ENCODE peak calls at places on chromosomes 4 and X, in four cellular contexts. Z, T, Y and Q are unnamed samples.

GRCh38 chrX:144791298-144791697 is 456.0 kb upstream of the SPANXN1 start:
- DNase-seq in T (no peak), Z (no peak), Y (no peak), Q (no peak)

GRCh38 chrX:125205918-125206665 is 113.6 kb upstream of the TEX13C start:
- DNase-seq in Z (no peak), Y (no peak), T (peak; percentile 22), Q (no peak)

GRCh38 chrX:84187501-84188319 is at the start of gene RPS6KA6:
- DNase-seq in Y (no peak), T (peak; percentile 36), Z (no peak), Q (no peak)

GRCh38 chr4:86948276-86948675 is 13.5 kb downstream of the AFF1 start:
- DNase-seq in T (no peak), Z (no peak), Y (no peak), Q (no peak)

GRCh38 chr4:24229976-24230375 is 340.1 kb upstream of the PPARGC1A start:
- DNase-seq in Z (no peak), T (no peak), Y (no peak), Q (no peak)

GRCh38 chr4:145044341-145044740 is 53.7 kb downstream of the ANAPC10 start:
- DNase-seq in Y (no peak), Z (no peak), T (no peak), Q (no peak)

GRCh38 chr4:5078015-5078414 is 26.7 kb downstream of the STK32B start:
- DNase-seq in Z (no peak), Y (no peak), T (no peak), Q (no peak)

GRCh38 chr4:151197258-151197657 is 79.7 kb upstream of the PRSS48 start:
- DNase-seq in Y (no peak), Z (no peak), T (no peak), Q (no peak)

GRCh38 chr4:7800996-7801395 is 138.7 kb downstream of the AFAP1 start:
- DNase-seq in Y (no peak), T (no peak), Z (no peak), Q (no peak)

GRCh38 chr4:6751611-6752485 is 30.7 kb upstream of the KIAA0232 start:
- DNase-seq in Z (no peak), Y (no peak), T (no peak), Q (no peak)

GRCh38 chrX:20363003-20363674 is 96.4 kb upstream of the RPS6KA3 start:
- DNase-seq in T (no peak), Y (no peak), Z (no peak), Q (no peak)

GRCh38 chr4:27068151-27068862 is 207.7 kb downstream of the STIM2 start:
- DNase-seq in Z (no peak), T (no peak), Y (no peak), Q (no peak)

GRCh38 chrX:35664838-35665237 is 133.3 kb upstream of the MAGEB16 start:
- DNase-seq in Z (no peak), T (no peak), Y (no peak), Q (no peak)

GRCh38 chr4:38623260-38623659 is 40.7 kb upstream of the KLF3 start:
- DNase-seq in Z (no peak), T (no peak), Y (no peak), Q (no peak)

GRCh38 chrX:47420264-47420663 is 49.9 kb downstream of the ZNF157 start:
- DNase-seq in T (no peak), Y (no peak), Z (no peak), Q (no peak)

GRCh38 chrX:17174671-17175070 is 200.3 kb upstream of the NHS start:
- DNase-seq in T (no peak), Y (no peak), Z (no peak), Q (no peak)

GRCh38 chr4:104677122-104677521 is 182.4 kb upstream of the CXXC4 start:
- DNase-seq in Y (peak; percentile 46), T (no peak), Z (no peak), Q (no peak)

GRCh38 chr4:67632492-67632891 is 68.5 kb downstream of the UBA6 start:
- DNase-seq in T (no peak), Z (no peak), Y (peak; percentile 23), Q (no peak)

GRCh38 chr4:52750213-52750612 is 1.0 kb downstream of the ERVMER34-1 start:
- DNase-seq in T (no peak), Z (no peak), Y (no peak), Q (no peak)

GRCh38 chr4:907691-908437 is 24.3 kb downstream of the GAK start:
- DNase-seq in Z (no peak), T (no peak), Y (no peak), Q (no peak)